ENCODE peak calls at places on chromosomes 6 and 20, in four cellular contexts. A is KBM-7, B is MV-4-11, M is substantia nigra. U is an unnamed sample.

GRCh38 chr6:38391909-38392614 is 247.7 kb downstream of the BTBD9 start:
- DNase-seq in A (no peak), B (no peak), M (no peak), U (peak)

GRCh38 chr20:24673678-24674570 is 204.5 kb downstream of the SYNDIG1 start:
- DNase-seq in A (no peak), B (no peak), M (no peak), U (no peak)

GRCh38 chr6:43970913-43971775 is 156.1 kb downstream of the MRPL14 start:
- DNase-seq in A (no peak), B (no peak), M (no peak), U (no peak)

GRCh38 chr6:141598487-141598886 is 534.2 kb upstream of the GJE1 start:
- DNase-seq in A (no peak), B (no peak), M (no peak), U (peak)

GRCh38 chr20:24376523-24377085 is 92.8 kb upstream of the SYNDIG1 start:
- DNase-seq in A (no peak), B (peak), M (no peak), U (peak)

GRCh38 chr6:100472674-100473073 is 8.0 kb upstream of the SIM1 start:
- DNase-seq in A (no peak), B (no peak), M (no peak), U (peak)

GRCh38 chr20:35660122-35660937 is 4.4 kb downstream of the CPNE1 start:
- DNase-seq in A (no peak), B (no peak), M (no peak), U (no peak)

GRCh38 chr6:39335780-39336541 is 13.5 kb upstream of the KCNK16 start:
- DNase-seq in A (peak), B (peak), M (peak), U (peak)

GRCh38 chr6:67629268-67629667 is 1005.8 kb upstream of the ADGRB3 start:
- DNase-seq in A (peak), B (peak), M (no peak), U (no peak)

GRCh38 chr6:6411115-6411514 is 90.7 kb upstream of the F13A1 start:
- DNase-seq in A (no peak), B (no peak), M (no peak), U (no peak)